ENCODE peak calls at places on chromosome 16, in six cellular contexts. E, W, Z, C, A and K are unnamed samples.

GRCh38 chr16:81697886-81698635 is 81.0 kb upstream of the PLCG2 start:
- DNase-seq in Z (no peak), C (peak; percentile 28), A (no peak), E (no peak), W (peak; percentile 44), K (no peak)

GRCh38 chr16:3674513-3675295 is 20.2 kb downstream of the DNASE1 start:
- DNase-seq in Z (no peak), A (no peak), E (no peak), W (no peak), C (no peak), K (no peak)

GRCh38 chr16:67651039-67651438 is 6.1 kb downstream of the CARMIL2 start:
- DNase-seq in E (no peak), W (no peak), Z (no peak), A (no peak), C (no peak), K (no peak)

GRCh38 chr16:65700599-65700998 is 578.7 kb upstream of the CDH11 start:
- DNase-seq in A (no peak), Z (peak; percentile 5), W (no peak), C (no peak), E (no peak), K (no peak)

GRCh38 chr16:4176794-4177438 is 60.7 kb upstream of the ADCY9 start:
- DNase-seq in Z (peak; percentile 71), C (no peak), A (peak; percentile 96), E (no peak), W (no peak), K (peak; percentile 68)

GRCh38 chr16:5349101-5349500 is 251.5 kb upstream of the EEF2KMT start:
- DNase-seq in A (no peak), Z (no peak), W (no peak), C (no peak), E (no peak), K (no peak)

GRCh38 chr16:22764662-22765302 is 49.2 kb upstream of the HS3ST2 start:
- DNase-seq in E (no peak), A (no peak), C (no peak), Z (no peak), W (no peak), K (no peak)

GRCh38 chr16:57893559-57894389 is 77.2 kb downstream of the CNGB1 start:
- DNase-seq in E (peak; percentile 87), A (peak; percentile 70), C (no peak), W (no peak), Z (peak; percentile 96), K (peak; percentile 67)

GRCh38 chr16:67865318-67865717 is 7.5 kb upstream of the EDC4 start:
- DNase-seq in Z (peak; percentile 47), E (no peak), A (peak; percentile 64), C (no peak), W (no peak), K (peak; percentile 73)

GRCh38 chr16:2530629-2531318 is 434 bp downstream of the CEMP1 start:
- DNase-seq in C (no peak), E (no peak), W (no peak), A (no peak), Z (no peak), K (no peak)

GRCh38 chr16:72244853-72245252 is 72.9 kb upstream of the PMFBP1 start:
- DNase-seq in W (no peak), A (no peak), C (no peak), Z (no peak), E (no peak), K (no peak)

GRCh38 chr16:87375426-87376135 is 8.0 kb downstream of the FBXO31 start:
- DNase-seq in E (peak; percentile 9), A (peak; percentile 36), C (no peak), W (no peak), Z (peak; percentile 35), K (no peak)

GRCh38 chr16:73192227-73192894 is 144.4 kb upstream of the ZFHX3 start:
- DNase-seq in A (peak; percentile 18), Z (no peak), C (peak; percentile 9), E (no peak), W (no peak), K (no peak)

GRCh38 chr16:81485824-81486554 is 41.4 kb downstream of the CMIP start:
- DNase-seq in E (no peak), Z (no peak), W (no peak), C (no peak), A (peak; percentile 39), K (peak; percentile 60)

GRCh38 chr16:23145186-23145585 is 4.1 kb downstream of the USP31 start:
- DNase-seq in Z (no peak), W (no peak), E (peak; percentile 86), A (no peak), C (no peak), K (peak; percentile 86)

GRCh38 chr16:75820672-75821071 is 94.4 kb upstream of the CPHXL start:
- DNase-seq in E (no peak), Z (peak; percentile 5), C (no peak), W (no peak), A (no peak), K (peak; percentile 54)

GRCh38 chr16:87979352-87979751 is 28.1 kb downstream of the BANP start:
- DNase-seq in Z (no peak), A (no peak), C (no peak), E (no peak), W (no peak), K (no peak)

GRCh38 chr16:88781140-88782077 is 3.6 kb downstream of the PIEZO1 start:
- DNase-seq in E (no peak), Z (no peak), W (no peak), A (peak; percentile 84), C (no peak), K (no peak)

GRCh38 chr16:60640038-60640437 is 1396.2 kb downstream of the CDH8 start:
- DNase-seq in Z (no peak), W (no peak), E (no peak), C (no peak), A (no peak), K (no peak)

GRCh38 chr16:10086620-10087019 is 95.6 kb downstream of the GRIN2A start:
- DNase-seq in E (no peak), C (no peak), W (no peak), A (no peak), Z (no peak), K (no peak)